ENCODE peak calls at places on chromosomes 2 and 18, in nine cellular contexts. One of them, this sample, is unnamed.
A peak's percentile ranks its signal among the peaks of the same experiment; 100 is the strongest.

GRCh38 chr2:181104512-181105121 is 124.2 kb downstream of the UBE2E3 start:
- DNase-seq in GF-D8: no peak
- DNase-seq in activated CD8-positive, alpha-beta T cell treated with anti-CD3 and anti-CD28 coated beads for 36 hours: peak; percentile 25
- DNase-seq in stimulated activated CD8-positive, alpha-beta memory T cell treated with anti-CD3 and anti-CD28 coated beads, Interleukin-12 subunit alpha, Interleukin-12 subunit beta, amount 100 ng/mL, for 4 hours: no peak
- DNase-seq in LoVo: peak; percentile 20
- DNase-seq in uterus: no peak
- DNase-seq in nucleus accumbens: no peak
- DNase-seq in GM23248: peak; percentile 74
- DNase-seq in stromal cell of bone marrow: peak; percentile 34
- DNase-seq in this sample: peak; percentile 61

GRCh38 chr18:50374753-50375391 is at the start of gene SKA1:
- DNase-seq in stromal cell of bone marrow: peak; percentile 82
- DNase-seq in nucleus accumbens: peak; percentile 87
- DNase-seq in GM23248: peak; percentile 97
- DNase-seq in uterus: peak; percentile 85
- DNase-seq in LoVo: peak; percentile 95
- DNase-seq in activated CD8-positive, alpha-beta T cell treated with anti-CD3 and anti-CD28 coated beads for 36 hours: peak; percentile 94
- DNase-seq in stimulated activated CD8-positive, alpha-beta memory T cell treated with anti-CD3 and anti-CD28 coated beads, Interleukin-12 subunit alpha, Interleukin-12 subunit beta, amount 100 ng/mL, for 4 hours: peak; percentile 85
- DNase-seq in GF-D8: peak; percentile 95
- DNase-seq in this sample: peak; percentile 73

GRCh38 chr2:106789185-106789584 is 96.8 kb downstream of the ST6GAL2 start:
- DNase-seq in uterus: no peak
- DNase-seq in LoVo: no peak
- DNase-seq in activated CD8-positive, alpha-beta T cell treated with anti-CD3 and anti-CD28 coated beads for 36 hours: no peak
- DNase-seq in nucleus accumbens: no peak
- DNase-seq in stromal cell of bone marrow: no peak
- DNase-seq in GF-D8: no peak
- DNase-seq in GM23248: peak; percentile 6
- DNase-seq in stimulated activated CD8-positive, alpha-beta memory T cell treated with anti-CD3 and anti-CD28 coated beads, Interleukin-12 subunit alpha, Interleukin-12 subunit beta, amount 100 ng/mL, for 4 hours: no peak
- DNase-seq in this sample: no peak

GRCh38 chr18:49899647-49900330 is 86.5 kb upstream of the ACAA2 start:
- DNase-seq in activated CD8-positive, alpha-beta T cell treated with anti-CD3 and anti-CD28 coated beads for 36 hours: no peak
- DNase-seq in nucleus accumbens: no peak
- DNase-seq in GM23248: no peak
- DNase-seq in uterus: no peak
- DNase-seq in LoVo: no peak
- DNase-seq in stimulated activated CD8-positive, alpha-beta memory T cell treated with anti-CD3 and anti-CD28 coated beads, Interleukin-12 subunit alpha, Interleukin-12 subunit beta, amount 100 ng/mL, for 4 hours: no peak
- DNase-seq in stromal cell of bone marrow: no peak
- DNase-seq in GF-D8: no peak
- DNase-seq in this sample: no peak

GRCh38 chr2:75752828-75753227 is 42.1 kb upstream of the GCFC2 start:
- DNase-seq in nucleus accumbens: no peak
- DNase-seq in stromal cell of bone marrow: no peak
- DNase-seq in GM23248: no peak
- DNase-seq in uterus: no peak
- DNase-seq in stimulated activated CD8-positive, alpha-beta memory T cell treated with anti-CD3 and anti-CD28 coated beads, Interleukin-12 subunit alpha, Interleukin-12 subunit beta, amount 100 ng/mL, for 4 hours: no peak
- DNase-seq in GF-D8: no peak
- DNase-seq in LoVo: no peak
- DNase-seq in activated CD8-positive, alpha-beta T cell treated with anti-CD3 and anti-CD28 coated beads for 36 hours: no peak
- DNase-seq in this sample: no peak

GRCh38 chr18:36912887-36913286 is 84.0 kb downstream of the KIAA1328 start:
- DNase-seq in GF-D8: peak; percentile 49
- DNase-seq in GM23248: no peak
- DNase-seq in nucleus accumbens: no peak
- DNase-seq in LoVo: no peak
- DNase-seq in stromal cell of bone marrow: no peak
- DNase-seq in uterus: no peak
- DNase-seq in activated CD8-positive, alpha-beta T cell treated with anti-CD3 and anti-CD28 coated beads for 36 hours: peak; percentile 17
- DNase-seq in stimulated activated CD8-positive, alpha-beta memory T cell treated with anti-CD3 and anti-CD28 coated beads, Interleukin-12 subunit alpha, Interleukin-12 subunit beta, amount 100 ng/mL, for 4 hours: no peak
- DNase-seq in this sample: no peak

GRCh38 chr2:177058747-177059146 is 153.8 kb upstream of the HNRNPA3 start:
- DNase-seq in activated CD8-positive, alpha-beta T cell treated with anti-CD3 and anti-CD28 coated beads for 36 hours: no peak
- DNase-seq in stromal cell of bone marrow: no peak
- DNase-seq in GM23248: no peak
- DNase-seq in GF-D8: no peak
- DNase-seq in uterus: no peak
- DNase-seq in nucleus accumbens: no peak
- DNase-seq in LoVo: no peak
- DNase-seq in stimulated activated CD8-positive, alpha-beta memory T cell treated with anti-CD3 and anti-CD28 coated beads, Interleukin-12 subunit alpha, Interleukin-12 subunit beta, amount 100 ng/mL, for 4 hours: no peak
- DNase-seq in this sample: no peak

GRCh38 chr2:220553150-220553549 is 925.7 kb downstream of the SLC4A3 start:
- DNase-seq in GF-D8: no peak
- DNase-seq in nucleus accumbens: no peak
- DNase-seq in stromal cell of bone marrow: no peak
- DNase-seq in stimulated activated CD8-positive, alpha-beta memory T cell treated with anti-CD3 and anti-CD28 coated beads, Interleukin-12 subunit alpha, Interleukin-12 subunit beta, amount 100 ng/mL, for 4 hours: no peak
- DNase-seq in LoVo: no peak
- DNase-seq in activated CD8-positive, alpha-beta T cell treated with anti-CD3 and anti-CD28 coated beads for 36 hours: no peak
- DNase-seq in GM23248: no peak
- DNase-seq in uterus: no peak
- DNase-seq in this sample: no peak

GRCh38 chr2:190205643-190206042 is 114.0 kb downstream of the HIBCH start:
- DNase-seq in stromal cell of bone marrow: peak; percentile 86
- DNase-seq in uterus: no peak
- DNase-seq in GM23248: peak; percentile 66
- DNase-seq in activated CD8-positive, alpha-beta T cell treated with anti-CD3 and anti-CD28 coated beads for 36 hours: no peak
- DNase-seq in LoVo: no peak
- DNase-seq in GF-D8: no peak
- DNase-seq in stimulated activated CD8-positive, alpha-beta memory T cell treated with anti-CD3 and anti-CD28 coated beads, Interleukin-12 subunit alpha, Interleukin-12 subunit beta, amount 100 ng/mL, for 4 hours: no peak
- DNase-seq in nucleus accumbens: no peak
- DNase-seq in this sample: no peak

GRCh38 chr2:10043906-10044601 is 704 bp downstream of the KLF11 start:
- DNase-seq in stromal cell of bone marrow: peak; percentile 80
- DNase-seq in GM23248: peak; percentile 96
- DNase-seq in uterus: peak; percentile 99
- DNase-seq in stimulated activated CD8-positive, alpha-beta memory T cell treated with anti-CD3 and anti-CD28 coated beads, Interleukin-12 subunit alpha, Interleukin-12 subunit beta, amount 100 ng/mL, for 4 hours: peak; percentile 84
- DNase-seq in LoVo: peak; percentile 89
- DNase-seq in activated CD8-positive, alpha-beta T cell treated with anti-CD3 and anti-CD28 coated beads for 36 hours: peak; percentile 95
- DNase-seq in nucleus accumbens: peak; percentile 54
- DNase-seq in GF-D8: peak; percentile 86
- DNase-seq in this sample: no peak

GRCh38 chr2:104664672-104665071 is 189.2 kb upstream of the POU3F3 start:
- DNase-seq in LoVo: no peak
- DNase-seq in uterus: no peak
- DNase-seq in nucleus accumbens: no peak
- DNase-seq in GF-D8: no peak
- DNase-seq in stromal cell of bone marrow: no peak
- DNase-seq in activated CD8-positive, alpha-beta T cell treated with anti-CD3 and anti-CD28 coated beads for 36 hours: no peak
- DNase-seq in GM23248: no peak
- DNase-seq in stimulated activated CD8-positive, alpha-beta memory T cell treated with anti-CD3 and anti-CD28 coated beads, Interleukin-12 subunit alpha, Interleukin-12 subunit beta, amount 100 ng/mL, for 4 hours: no peak
- DNase-seq in this sample: no peak

GRCh38 chr2:215773728-215774127 is 239.6 kb downstream of the MREG start:
- DNase-seq in nucleus accumbens: no peak
- DNase-seq in stimulated activated CD8-positive, alpha-beta memory T cell treated with anti-CD3 and anti-CD28 coated beads, Interleukin-12 subunit alpha, Interleukin-12 subunit beta, amount 100 ng/mL, for 4 hours: no peak
- DNase-seq in GF-D8: no peak
- DNase-seq in stromal cell of bone marrow: peak; percentile 99
- DNase-seq in activated CD8-positive, alpha-beta T cell treated with anti-CD3 and anti-CD28 coated beads for 36 hours: peak; percentile 13
- DNase-seq in LoVo: no peak
- DNase-seq in uterus: no peak
- DNase-seq in GM23248: peak; percentile 97
- DNase-seq in this sample: no peak

This sample was measured in HFF-Myc.